ENCODE peak calls at places on chromosomes 6 and 20, in five cellular contexts. One of them, this sample, is unnamed.
A peak's percentile ranks its signal among the peaks of the same experiment; 100 is the strongest.

GRCh38 chr6:36755435-36756348 is 58.1 kb downstream of the RAB44 start:
- DNase-seq in lower lobe of right lung: no peak
- DNase-seq in HCT116: no peak
- DNase-seq in CD8-positive, alpha-beta T cell: peak; percentile 57
- DNase-seq in GM20000: peak; percentile 72
- DNase-seq in this sample: peak; percentile 71

GRCh38 chr20:50708845-50709555 is 17.7 kb upstream of the RIPOR3 start:
- DNase-seq in lower lobe of right lung: no peak
- DNase-seq in CD8-positive, alpha-beta T cell: no peak
- DNase-seq in HCT116: no peak
- DNase-seq in GM20000: no peak
- DNase-seq in this sample: no peak

GRCh38 chr20:53202781-53203180 is 230.6 kb downstream of the TSHZ2 start:
- DNase-seq in lower lobe of right lung: no peak
- DNase-seq in HCT116: no peak
- DNase-seq in GM20000: no peak
- DNase-seq in CD8-positive, alpha-beta T cell: no peak
- DNase-seq in this sample: no peak

GRCh38 chr20:24106155-24106800 is 117.7 kb upstream of the GGTLC1 start:
- DNase-seq in lower lobe of right lung: no peak
- DNase-seq in GM20000: no peak
- DNase-seq in CD8-positive, alpha-beta T cell: no peak
- DNase-seq in HCT116: no peak
- DNase-seq in this sample: no peak

GRCh38 chr6:1479095-1479494 is 89.7 kb downstream of the FOXF2 start:
- DNase-seq in HCT116: no peak
- DNase-seq in GM20000: no peak
- DNase-seq in CD8-positive, alpha-beta T cell: no peak
- DNase-seq in lower lobe of right lung: no peak
- DNase-seq in this sample: no peak

GRCh38 chr6:42787018-42787611 is 5.3 kb downstream of the BICRAL start:
- DNase-seq in GM20000: no peak
- DNase-seq in lower lobe of right lung: no peak
- DNase-seq in HCT116: no peak
- DNase-seq in CD8-positive, alpha-beta T cell: no peak
- DNase-seq in this sample: no peak

GRCh38 chr20:63256954-63257353 is 2.7 kb upstream of the NKAIN4 start:
- DNase-seq in lower lobe of right lung: no peak
- DNase-seq in HCT116: no peak
- DNase-seq in CD8-positive, alpha-beta T cell: no peak
- DNase-seq in GM20000: no peak
- DNase-seq in this sample: no peak

GRCh38 chr20:46959821-46960220 is 65.2 kb downstream of the EYA2 start:
- DNase-seq in lower lobe of right lung: no peak
- DNase-seq in GM20000: no peak
- DNase-seq in HCT116: no peak
- DNase-seq in CD8-positive, alpha-beta T cell: no peak
- DNase-seq in this sample: no peak

GRCh38 chr20:16970751-16971150 is 222.6 kb downstream of the OTOR start:
- DNase-seq in HCT116: no peak
- DNase-seq in GM20000: no peak
- DNase-seq in lower lobe of right lung: no peak
- DNase-seq in CD8-positive, alpha-beta T cell: no peak
- DNase-seq in this sample: no peak

GRCh38 chr6:141562801-141563763 is 569.6 kb upstream of the GJE1 start:
- DNase-seq in lower lobe of right lung: no peak
- DNase-seq in GM20000: peak; percentile 69
- DNase-seq in HCT116: peak; percentile 73
- DNase-seq in CD8-positive, alpha-beta T cell: peak; percentile 54
- DNase-seq in this sample: peak; percentile 56

GRCh38 chr6:131073577-131073976 is 10.5 kb upstream of the EPB41L2 start:
- DNase-seq in GM20000: no peak
- DNase-seq in lower lobe of right lung: no peak
- DNase-seq in HCT116: no peak
- DNase-seq in CD8-positive, alpha-beta T cell: no peak
- DNase-seq in this sample: no peak

GRCh38 chr6:96923871-96924493 is 546 bp upstream of the KLHL32 start:
- DNase-seq in lower lobe of right lung: no peak
- DNase-seq in GM20000: no peak
- DNase-seq in HCT116: no peak
- DNase-seq in CD8-positive, alpha-beta T cell: no peak
- DNase-seq in this sample: no peak

GRCh38 chr6:2940010-2940850 is 31.1 kb downstream of the SERPINB6 start:
- DNase-seq in GM20000: peak; percentile 90
- DNase-seq in CD8-positive, alpha-beta T cell: peak; percentile 61
- DNase-seq in HCT116: no peak
- DNase-seq in lower lobe of right lung: peak; percentile 49
- DNase-seq in this sample: peak; percentile 85

GRCh38 chr20:33680681-33681080 is 5.5 kb downstream of the E2F1 start:
- DNase-seq in GM20000: no peak
- DNase-seq in lower lobe of right lung: no peak
- DNase-seq in CD8-positive, alpha-beta T cell: no peak
- DNase-seq in HCT116: no peak
- DNase-seq in this sample: no peak

GRCh38 chr20:63706852-63707557 is 771 bp downstream of the ARFRP1 start:
- DNase-seq in HCT116: no peak
- DNase-seq in lower lobe of right lung: peak; percentile 70
- DNase-seq in CD8-positive, alpha-beta T cell: peak; percentile 48
- DNase-seq in GM20000: peak; percentile 80
- DNase-seq in this sample: peak; percentile 74

GRCh38 chr20:20463933-20464374 is 96.0 kb downstream of the INSM1 start:
- DNase-seq in CD8-positive, alpha-beta T cell: no peak
- DNase-seq in GM20000: peak; percentile 15
- DNase-seq in lower lobe of right lung: no peak
- DNase-seq in HCT116: no peak
- DNase-seq in this sample: no peak

GRCh38 chr6:7684076-7684475 is 41.8 kb upstream of the BMP6 start:
- DNase-seq in HCT116: no peak
- DNase-seq in GM20000: no peak
- DNase-seq in CD8-positive, alpha-beta T cell: no peak
- DNase-seq in lower lobe of right lung: no peak
- DNase-seq in this sample: no peak

GRCh38 chr20:8940311-8940710 is 128.6 kb upstream of the PLCB4 start:
- DNase-seq in GM20000: no peak
- DNase-seq in CD8-positive, alpha-beta T cell: no peak
- DNase-seq in HCT116: no peak
- DNase-seq in lower lobe of right lung: no peak
- DNase-seq in this sample: no peak

GRCh38 chr20:48294196-48294595 is 508.9 kb upstream of the SULF2 start:
- DNase-seq in lower lobe of right lung: no peak
- DNase-seq in CD8-positive, alpha-beta T cell: no peak
- DNase-seq in HCT116: no peak
- DNase-seq in GM20000: no peak
- DNase-seq in this sample: no peak

DNA sequence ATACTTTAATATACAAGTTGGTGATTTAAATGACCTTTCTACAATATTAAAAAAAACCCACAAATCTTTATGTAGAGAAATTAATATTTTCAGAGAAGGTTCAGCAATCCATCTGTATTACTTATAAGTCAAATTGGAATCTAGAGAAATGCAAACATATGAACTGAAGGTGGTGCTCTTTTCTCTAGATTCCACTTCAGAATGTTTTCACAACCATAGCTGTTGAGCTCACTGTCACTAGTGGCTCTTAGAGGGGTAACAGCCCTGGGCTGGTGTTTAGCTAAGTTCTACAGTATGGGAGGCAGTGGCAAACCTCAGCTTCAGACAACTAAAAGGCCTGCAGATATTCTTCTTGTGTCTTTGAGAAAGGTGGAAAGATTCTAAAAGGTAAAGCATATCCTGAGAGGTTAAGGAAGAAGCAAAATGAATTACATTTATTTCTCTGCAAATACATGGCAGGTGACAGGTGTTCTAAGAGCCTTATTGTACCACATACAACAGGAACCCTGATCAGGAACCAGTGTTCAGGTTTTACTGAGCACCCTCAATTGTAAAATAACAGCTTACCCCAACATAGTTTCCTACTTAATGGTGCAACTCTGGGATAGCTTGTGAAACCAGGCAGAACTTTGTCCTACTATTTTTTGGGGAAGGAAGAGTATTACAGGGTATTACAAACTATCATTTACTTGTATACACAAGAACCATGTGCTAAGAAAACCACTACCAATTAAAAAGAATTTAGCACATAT is 56.6 kb upstream of the SAMHD1 start:
- DNase-seq in GM20000: peak; percentile 63
- DNase-seq in lower lobe of right lung: no peak
- DNase-seq in HCT116: no peak
- DNase-seq in CD8-positive, alpha-beta T cell: no peak
- DNase-seq in this sample: peak; percentile 38
- TF ChIP-seq CTCF in GM20000: no peak
- TF ChIP-seq CTCF in lower lobe of right lung: peak; percentile 25
- TF ChIP-seq CTCF in HCT116: no peak
- TF ChIP-seq CTCF in CD8-positive, alpha-beta T cell: peak; percentile 71
- TF ChIP-seq CTCF in this sample: peak; percentile 33

GRCh38 chr6:150004783-150005717 is 20.3 kb downstream of the RAET1L start:
- DNase-seq in CD8-positive, alpha-beta T cell: peak; percentile 78
- DNase-seq in HCT116: peak; percentile 81
- DNase-seq in GM20000: peak; percentile 90
- DNase-seq in lower lobe of right lung: peak; percentile 94
- DNase-seq in this sample: peak; percentile 88
- TF ChIP-seq CTCF in CD8-positive, alpha-beta T cell: no peak
- TF ChIP-seq CTCF in HCT116: no peak
- TF ChIP-seq CTCF in GM20000: no peak
- TF ChIP-seq CTCF in lower lobe of right lung: no peak
- TF ChIP-seq CTCF in this sample: no peak

GRCh38 chr20:36400901-36401300 is 94.8 kb downstream of the DLGAP4 start:
- DNase-seq in GM20000: no peak
- DNase-seq in CD8-positive, alpha-beta T cell: no peak
- DNase-seq in HCT116: no peak
- DNase-seq in lower lobe of right lung: no peak
- DNase-seq in this sample: no peak

GRCh38 chr20:36399969-36400545 is 93.9 kb downstream of the DLGAP4 start:
- DNase-seq in GM20000: no peak
- DNase-seq in CD8-positive, alpha-beta T cell: no peak
- DNase-seq in lower lobe of right lung: no peak
- DNase-seq in HCT116: no peak
- DNase-seq in this sample: no peak

GRCh38 chr20:36398515-36398914 is 92.4 kb downstream of the DLGAP4 start:
- DNase-seq in HCT116: no peak
- DNase-seq in lower lobe of right lung: no peak
- DNase-seq in CD8-positive, alpha-beta T cell: no peak
- DNase-seq in GM20000: no peak
- DNase-seq in this sample: no peak

GRCh38 chr20:36401336-36401735 is 95.2 kb downstream of the DLGAP4 start:
- DNase-seq in lower lobe of right lung: peak; percentile 1
- DNase-seq in CD8-positive, alpha-beta T cell: no peak
- DNase-seq in HCT116: no peak
- DNase-seq in GM20000: no peak
- DNase-seq in this sample: no peak

DNA sequence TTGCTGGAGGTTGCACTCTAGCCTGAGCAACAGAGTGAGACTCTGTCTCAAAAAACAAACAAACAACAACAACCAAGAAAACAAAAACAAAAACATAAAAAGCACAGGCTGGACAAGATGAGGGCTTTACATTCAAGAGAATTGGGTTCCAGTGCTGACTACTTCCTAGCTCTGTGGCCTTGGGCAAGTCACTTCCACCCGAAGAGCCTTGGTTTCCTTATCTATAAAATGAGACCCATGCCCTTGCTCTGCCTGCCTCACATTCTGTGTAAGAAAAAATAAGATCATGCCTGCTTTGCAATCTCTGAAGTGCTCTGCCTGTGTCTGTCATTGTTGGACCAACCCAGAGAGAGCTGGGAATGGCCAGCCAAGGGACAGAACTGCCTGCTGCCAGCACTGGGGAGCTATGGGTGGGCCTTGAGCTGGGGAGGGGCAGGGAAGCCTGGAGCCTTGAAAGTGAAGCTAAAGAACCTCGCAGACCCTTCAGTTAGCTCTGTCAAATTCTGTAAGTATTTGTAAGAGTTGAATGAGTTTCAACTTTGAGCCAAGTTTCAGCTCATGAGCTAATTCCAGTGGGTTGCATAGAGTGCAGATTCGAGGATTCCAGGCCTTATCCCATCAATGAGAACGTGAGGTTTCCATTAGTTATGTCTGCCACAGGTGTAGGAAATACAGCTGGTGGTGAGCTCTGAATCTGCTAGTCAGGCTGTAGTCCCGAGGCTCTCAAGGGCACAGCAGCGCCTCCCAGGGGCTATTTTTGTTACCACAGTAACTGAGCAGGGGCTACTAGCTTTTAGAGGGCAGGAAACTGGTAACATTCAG is 93.2 kb downstream of the DLGAP4 start:
- DNase-seq in lower lobe of right lung: no peak
- DNase-seq in CD8-positive, alpha-beta T cell: no peak
- DNase-seq in GM20000: peak; percentile 66
- DNase-seq in HCT116: peak; percentile 91
- DNase-seq in this sample: peak; percentile 68
- TF ChIP-seq CTCF in lower lobe of right lung: peak; percentile 12
- TF ChIP-seq CTCF in CD8-positive, alpha-beta T cell: no peak
- TF ChIP-seq CTCF in GM20000: peak; percentile 47
- TF ChIP-seq CTCF in HCT116: peak; percentile 80
- TF ChIP-seq CTCF in this sample: peak; percentile 46

GRCh38 chr6:5275497-5275896 is 14.2 kb downstream of the FARS2 start:
- DNase-seq in lower lobe of right lung: no peak
- DNase-seq in CD8-positive, alpha-beta T cell: no peak
- DNase-seq in GM20000: no peak
- DNase-seq in HCT116: no peak
- DNase-seq in this sample: no peak
- TF ChIP-seq CTCF in lower lobe of right lung: no peak
- TF ChIP-seq CTCF in CD8-positive, alpha-beta T cell: no peak
- TF ChIP-seq CTCF in GM20000: no peak
- TF ChIP-seq CTCF in HCT116: no peak
- TF ChIP-seq CTCF in this sample: no peak

GRCh38 chr6:158707120-158707519 is 57.3 kb downstream of the SYTL3 start:
- DNase-seq in GM20000: no peak
- DNase-seq in lower lobe of right lung: peak; percentile 70
- DNase-seq in CD8-positive, alpha-beta T cell: no peak
- DNase-seq in HCT116: peak; percentile 89
- DNase-seq in this sample: no peak

GRCh38 chr6:158705386-158706126 is 55.7 kb downstream of the SYTL3 start:
- DNase-seq in CD8-positive, alpha-beta T cell: no peak
- DNase-seq in lower lobe of right lung: no peak
- DNase-seq in GM20000: no peak
- DNase-seq in HCT116: no peak
- DNase-seq in this sample: no peak

GRCh38 chr6:158707826-158708225 is 58.0 kb downstream of the SYTL3 start:
- DNase-seq in HCT116: no peak
- DNase-seq in CD8-positive, alpha-beta T cell: no peak
- DNase-seq in lower lobe of right lung: peak; percentile 53
- DNase-seq in GM20000: no peak
- DNase-seq in this sample: no peak

GRCh38 chr6:158708239-158708638 is 58.4 kb downstream of the SYTL3 start:
- DNase-seq in HCT116: no peak
- DNase-seq in GM20000: no peak
- DNase-seq in lower lobe of right lung: no peak
- DNase-seq in CD8-positive, alpha-beta T cell: no peak
- DNase-seq in this sample: no peak

GRCh38 chr6:158706369-158706982 is 56.6 kb downstream of the SYTL3 start:
- DNase-seq in lower lobe of right lung: peak; percentile 62
- DNase-seq in CD8-positive, alpha-beta T cell: no peak
- DNase-seq in GM20000: no peak
- DNase-seq in HCT116: peak; percentile 80
- DNase-seq in this sample: no peak
- TF ChIP-seq CTCF in lower lobe of right lung: peak; percentile 58
- TF ChIP-seq CTCF in CD8-positive, alpha-beta T cell: no peak
- TF ChIP-seq CTCF in GM20000: peak; percentile 10
- TF ChIP-seq CTCF in HCT116: no peak
- TF ChIP-seq CTCF in this sample: no peak

GRCh38 chr6:33082702-33083101 is 6.9 kb downstream of the HLA-DPB1 start:
- DNase-seq in lower lobe of right lung: peak; percentile 59
- DNase-seq in HCT116: peak; percentile 24
- DNase-seq in GM20000: peak; percentile 53
- DNase-seq in CD8-positive, alpha-beta T cell: no peak
- DNase-seq in this sample: peak; percentile 42
- TF ChIP-seq CTCF in lower lobe of right lung: peak; percentile 49
- TF ChIP-seq CTCF in HCT116: peak; percentile 38
- TF ChIP-seq CTCF in GM20000: peak; percentile 12
- TF ChIP-seq CTCF in CD8-positive, alpha-beta T cell: no peak
- TF ChIP-seq CTCF in this sample: peak; percentile 57